ENCODE peak calls at places on chromosomes 7 and 10, in ten cellular contexts. One of them, this sample, is unnamed.

GRCh38 chr7:10720042-10720441 is 253.6 kb upstream of the PHF14 start:
- DNase-seq in HCT116: peak; percentile 8
- DNase-seq in CD4-positive, CD25-positive, alpha-beta regulatory T cell: no peak
- DNase-seq in ovary: no peak
- DNase-seq in heart left ventricle: no peak
- DNase-seq in CD8-positive, alpha-beta memory T cell: no peak
- DNase-seq in iPS DF 6.9: no peak
- DNase-seq in Panc1: no peak
- DNase-seq in lower lobe of right lung: no peak
- DNase-seq in prostate gland: no peak
- DNase-seq in this sample: no peak

GRCh38 chr10:119807960-119808697 is 64.5 kb downstream of the MCMBP start:
- DNase-seq in CD4-positive, CD25-positive, alpha-beta regulatory T cell: peak; percentile 46
- DNase-seq in iPS DF 6.9: no peak
- DNase-seq in Panc1: no peak
- DNase-seq in heart left ventricle: no peak
- DNase-seq in CD8-positive, alpha-beta memory T cell: no peak
- DNase-seq in prostate gland: no peak
- DNase-seq in HCT116: no peak
- DNase-seq in lower lobe of right lung: no peak
- DNase-seq in ovary: no peak
- DNase-seq in this sample: no peak

GRCh38 chr7:43572516-43573049 is 10.3 kb upstream of the STK17A start:
- DNase-seq in ovary: no peak
- DNase-seq in CD4-positive, CD25-positive, alpha-beta regulatory T cell: peak; percentile 60
- DNase-seq in iPS DF 6.9: no peak
- DNase-seq in lower lobe of right lung: no peak
- DNase-seq in prostate gland: no peak
- DNase-seq in Panc1: peak; percentile 77
- DNase-seq in HCT116: peak; percentile 38
- DNase-seq in heart left ventricle: peak; percentile 29
- DNase-seq in CD8-positive, alpha-beta memory T cell: no peak
- DNase-seq in this sample: no peak

GRCh38 chr7:47622946-47623640 is 41.2 kb upstream of the TNS3 start:
- DNase-seq in HCT116: no peak
- DNase-seq in iPS DF 6.9: no peak
- DNase-seq in Panc1: no peak
- DNase-seq in CD8-positive, alpha-beta memory T cell: no peak
- DNase-seq in heart left ventricle: no peak
- DNase-seq in prostate gland: no peak
- DNase-seq in lower lobe of right lung: no peak
- DNase-seq in ovary: peak; percentile 59
- DNase-seq in CD4-positive, CD25-positive, alpha-beta regulatory T cell: no peak
- DNase-seq in this sample: no peak

GRCh38 chr10:112383325-112383724 is 9.4 kb downstream of the ACSL5 start:
- DNase-seq in lower lobe of right lung: no peak
- DNase-seq in CD8-positive, alpha-beta memory T cell: no peak
- DNase-seq in iPS DF 6.9: no peak
- DNase-seq in HCT116: peak; percentile 93
- DNase-seq in Panc1: no peak
- DNase-seq in heart left ventricle: no peak
- DNase-seq in CD4-positive, CD25-positive, alpha-beta regulatory T cell: no peak
- DNase-seq in prostate gland: no peak
- DNase-seq in ovary: peak; percentile 52
- DNase-seq in this sample: no peak

GRCh38 chr7:47349401-47349800 is 232.5 kb downstream of the TNS3 start:
- DNase-seq in heart left ventricle: no peak
- DNase-seq in CD8-positive, alpha-beta memory T cell: no peak
- DNase-seq in Panc1: no peak
- DNase-seq in prostate gland: no peak
- DNase-seq in ovary: no peak
- DNase-seq in lower lobe of right lung: no peak
- DNase-seq in CD4-positive, CD25-positive, alpha-beta regulatory T cell: no peak
- DNase-seq in HCT116: no peak
- DNase-seq in iPS DF 6.9: no peak
- DNase-seq in this sample: no peak

GRCh38 chr7:139738101-139738489 is 39.7 kb downstream of the HIPK2 start:
- DNase-seq in heart left ventricle: no peak
- DNase-seq in CD8-positive, alpha-beta memory T cell: no peak
- DNase-seq in Panc1: no peak
- DNase-seq in lower lobe of right lung: no peak
- DNase-seq in ovary: no peak
- DNase-seq in HCT116: no peak
- DNase-seq in CD4-positive, CD25-positive, alpha-beta regulatory T cell: no peak
- DNase-seq in prostate gland: no peak
- DNase-seq in iPS DF 6.9: no peak
- DNase-seq in this sample: no peak

GRCh38 chr7:98548981-98549380 is 68.1 kb upstream of the NPTX2 start:
- DNase-seq in CD4-positive, CD25-positive, alpha-beta regulatory T cell: no peak
- DNase-seq in prostate gland: no peak
- DNase-seq in iPS DF 6.9: no peak
- DNase-seq in HCT116: no peak
- DNase-seq in Panc1: no peak
- DNase-seq in lower lobe of right lung: no peak
- DNase-seq in heart left ventricle: no peak
- DNase-seq in CD8-positive, alpha-beta memory T cell: no peak
- DNase-seq in ovary: no peak
- DNase-seq in this sample: no peak

GRCh38 chr10:86234553-86235270 is 131.9 kb downstream of the GRID1 start:
- DNase-seq in iPS DF 6.9: no peak
- DNase-seq in prostate gland: no peak
- DNase-seq in CD4-positive, CD25-positive, alpha-beta regulatory T cell: no peak
- DNase-seq in Panc1: no peak
- DNase-seq in ovary: no peak
- DNase-seq in HCT116: no peak
- DNase-seq in lower lobe of right lung: no peak
- DNase-seq in CD8-positive, alpha-beta memory T cell: no peak
- DNase-seq in heart left ventricle: peak; percentile 2
- DNase-seq in this sample: no peak

GRCh38 chr10:600876-601275 is 88.6 kb downstream of the DIP2C start:
- DNase-seq in heart left ventricle: no peak
- DNase-seq in CD8-positive, alpha-beta memory T cell: no peak
- DNase-seq in HCT116: no peak
- DNase-seq in iPS DF 6.9: no peak
- DNase-seq in lower lobe of right lung: peak; percentile 77
- DNase-seq in ovary: no peak
- DNase-seq in CD4-positive, CD25-positive, alpha-beta regulatory T cell: no peak
- DNase-seq in prostate gland: peak; percentile 32
- DNase-seq in Panc1: no peak
- DNase-seq in this sample: no peak

GRCh38 chr7:103984050-103984449 is 5.4 kb downstream of the RELN start:
- DNase-seq in lower lobe of right lung: no peak
- DNase-seq in heart left ventricle: no peak
- DNase-seq in Panc1: no peak
- DNase-seq in HCT116: no peak
- DNase-seq in CD8-positive, alpha-beta memory T cell: no peak
- DNase-seq in prostate gland: no peak
- DNase-seq in ovary: no peak
- DNase-seq in iPS DF 6.9: no peak
- DNase-seq in CD4-positive, CD25-positive, alpha-beta regulatory T cell: no peak
- DNase-seq in this sample: no peak
- H3K4me1 ChIP-seq in lower lobe of right lung: peaks cover 5% of the 10 kb centered on the region
- H3K4me1 ChIP-seq in heart left ventricle: no peaks in the 10 kb centered on the region
- H3K4me1 ChIP-seq in Panc1: no peaks in the 10 kb centered on the region
- H3K4me1 ChIP-seq in HCT116: no peaks in the 10 kb centered on the region
- H3K4me1 ChIP-seq in CD8-positive, alpha-beta memory T cell: no peaks in the 10 kb centered on the region
- H3K4me1 ChIP-seq in prostate gland: no peaks in the 10 kb centered on the region
- H3K4me1 ChIP-seq in ovary: no peaks in the 10 kb centered on the region
- H3K4me1 ChIP-seq in iPS DF 6.9: no peaks in the 10 kb centered on the region
- H3K4me1 ChIP-seq in CD4-positive, CD25-positive, alpha-beta regulatory T cell: peaks cover 3% of the 10 kb centered on the region
- H3K4me1 ChIP-seq in this sample: no peaks in the 10 kb centered on the region

GRCh38 chr10:103648231-103648950 is 154.9 kb downstream of the NEURL1 start:
- DNase-seq in ovary: peak; percentile 60
- DNase-seq in CD4-positive, CD25-positive, alpha-beta regulatory T cell: no peak
- DNase-seq in iPS DF 6.9: no peak
- DNase-seq in CD8-positive, alpha-beta memory T cell: no peak
- DNase-seq in HCT116: no peak
- DNase-seq in lower lobe of right lung: no peak
- DNase-seq in Panc1: no peak
- DNase-seq in heart left ventricle: no peak
- DNase-seq in prostate gland: no peak
- DNase-seq in this sample: no peak

GRCh38 chr10:103651783-103652476 is 158.4 kb downstream of the NEURL1 start:
- DNase-seq in ovary: peak; percentile 86
- DNase-seq in heart left ventricle: peak; percentile 86
- DNase-seq in Panc1: no peak
- DNase-seq in lower lobe of right lung: no peak
- DNase-seq in HCT116: no peak
- DNase-seq in iPS DF 6.9: no peak
- DNase-seq in CD4-positive, CD25-positive, alpha-beta regulatory T cell: no peak
- DNase-seq in prostate gland: no peak
- DNase-seq in CD8-positive, alpha-beta memory T cell: no peak
- DNase-seq in this sample: no peak

GRCh38 chr10:103652599-103653281 is 159.2 kb downstream of the NEURL1 start:
- DNase-seq in HCT116: no peak
- DNase-seq in ovary: no peak
- DNase-seq in CD4-positive, CD25-positive, alpha-beta regulatory T cell: no peak
- DNase-seq in CD8-positive, alpha-beta memory T cell: no peak
- DNase-seq in lower lobe of right lung: no peak
- DNase-seq in iPS DF 6.9: no peak
- DNase-seq in Panc1: no peak
- DNase-seq in prostate gland: no peak
- DNase-seq in heart left ventricle: no peak
- DNase-seq in this sample: no peak

GRCh38 chr10:103648951-103649532 is 155.5 kb downstream of the NEURL1 start:
- DNase-seq in lower lobe of right lung: peak; percentile 64
- DNase-seq in CD4-positive, CD25-positive, alpha-beta regulatory T cell: no peak
- DNase-seq in CD8-positive, alpha-beta memory T cell: no peak
- DNase-seq in HCT116: no peak
- DNase-seq in Panc1: no peak
- DNase-seq in iPS DF 6.9: no peak
- DNase-seq in heart left ventricle: peak; percentile 82
- DNase-seq in prostate gland: no peak
- DNase-seq in ovary: peak; percentile 73
- DNase-seq in this sample: no peak

GRCh38 chr10:103649654-103650423 is 156.3 kb downstream of the NEURL1 start:
- DNase-seq in HCT116: no peak
- DNase-seq in prostate gland: no peak
- DNase-seq in heart left ventricle: no peak
- DNase-seq in iPS DF 6.9: no peak
- DNase-seq in CD4-positive, CD25-positive, alpha-beta regulatory T cell: no peak
- DNase-seq in Panc1: no peak
- DNase-seq in lower lobe of right lung: no peak
- DNase-seq in CD8-positive, alpha-beta memory T cell: no peak
- DNase-seq in ovary: peak; percentile 69
- DNase-seq in this sample: no peak
- H3K4me3 ChIP-seq in HCT116: no peak overlapping the region
- H3K4me3 ChIP-seq in prostate gland: no peak overlapping the region
- H3K4me3 ChIP-seq in heart left ventricle: no peak overlapping the region
- H3K4me3 ChIP-seq in iPS DF 6.9: no peak overlapping the region
- H3K4me3 ChIP-seq in CD4-positive, CD25-positive, alpha-beta regulatory T cell: no peak overlapping the region
- H3K4me3 ChIP-seq in Panc1: no peak overlapping the region
- H3K4me3 ChIP-seq in lower lobe of right lung: no peak overlapping the region
- H3K4me3 ChIP-seq in CD8-positive, alpha-beta memory T cell: no peak overlapping the region
- H3K4me3 ChIP-seq in ovary: no peak overlapping the region
- H3K4me3 ChIP-seq in this sample: no peak overlapping the region

DNA sequence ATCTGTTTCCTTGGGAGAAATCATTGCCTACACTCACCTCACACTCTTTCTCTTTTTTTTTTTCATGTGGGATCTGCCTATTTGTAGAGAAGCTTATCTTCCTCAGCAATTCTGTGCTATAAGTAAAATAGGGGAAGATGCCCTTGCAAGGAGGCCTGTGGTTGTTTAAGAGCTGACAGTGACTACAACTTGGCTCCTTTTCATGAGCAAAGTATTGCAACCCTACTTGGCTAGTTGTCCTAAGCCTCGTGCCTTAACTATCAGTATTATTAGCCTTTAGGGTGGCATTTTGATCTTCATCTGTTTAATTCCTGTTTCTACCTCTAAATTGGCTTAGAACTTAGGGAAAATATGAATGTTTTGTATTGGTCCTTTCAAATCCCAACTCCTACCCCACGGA is 56.1 kb downstream of the SLC16A12 start:
- DNase-seq in CD8-positive, alpha-beta memory T cell: no peak
- DNase-seq in iPS DF 6.9: no peak
- DNase-seq in HCT116: no peak
- DNase-seq in Panc1: no peak
- DNase-seq in lower lobe of right lung: no peak
- DNase-seq in heart left ventricle: no peak
- DNase-seq in CD4-positive, CD25-positive, alpha-beta regulatory T cell: no peak
- DNase-seq in ovary: no peak
- DNase-seq in prostate gland: no peak
- DNase-seq in this sample: no peak
- H3K4me1 ChIP-seq in CD8-positive, alpha-beta memory T cell: no peaks in the 10 kb centered on the region
- H3K4me1 ChIP-seq in iPS DF 6.9: no peaks in the 10 kb centered on the region
- H3K4me1 ChIP-seq in HCT116: no peaks in the 10 kb centered on the region
- H3K4me1 ChIP-seq in Panc1: no peaks in the 10 kb centered on the region
- H3K4me1 ChIP-seq in lower lobe of right lung: peaks cover 63% of the 10 kb centered on the region
- H3K4me1 ChIP-seq in heart left ventricle: peaks cover 52% of the 10 kb centered on the region
- H3K4me1 ChIP-seq in CD4-positive, CD25-positive, alpha-beta regulatory T cell: no peaks in the 10 kb centered on the region
- H3K4me1 ChIP-seq in ovary: peaks cover 16% of the 10 kb centered on the region
- H3K4me1 ChIP-seq in prostate gland: no peaks in the 10 kb centered on the region
- H3K4me1 ChIP-seq in this sample: no peaks in the 10 kb centered on the region

GRCh38 chr10:47261121-47261520 is 38.9 kb upstream of the GDF10 start:
- DNase-seq in ovary: no peak
- DNase-seq in HCT116: no peak
- DNase-seq in iPS DF 6.9: no peak
- DNase-seq in lower lobe of right lung: no peak
- DNase-seq in Panc1: no peak
- DNase-seq in heart left ventricle: no peak
- DNase-seq in CD8-positive, alpha-beta memory T cell: no peak
- DNase-seq in CD4-positive, CD25-positive, alpha-beta regulatory T cell: peak; percentile 66
- DNase-seq in prostate gland: no peak
- DNase-seq in this sample: no peak

GRCh38 chr10:47264797-47265281 is 35.2 kb upstream of the GDF10 start:
- DNase-seq in Panc1: no peak
- DNase-seq in CD8-positive, alpha-beta memory T cell: no peak
- DNase-seq in CD4-positive, CD25-positive, alpha-beta regulatory T cell: peak; percentile 23
- DNase-seq in ovary: no peak
- DNase-seq in lower lobe of right lung: no peak
- DNase-seq in iPS DF 6.9: no peak
- DNase-seq in HCT116: no peak
- DNase-seq in heart left ventricle: no peak
- DNase-seq in prostate gland: no peak
- DNase-seq in this sample: peak; percentile 41

GRCh38 chr10:47261556-47261955 is 38.4 kb upstream of the GDF10 start:
- DNase-seq in heart left ventricle: no peak
- DNase-seq in HCT116: no peak
- DNase-seq in Panc1: no peak
- DNase-seq in CD8-positive, alpha-beta memory T cell: no peak
- DNase-seq in ovary: no peak
- DNase-seq in CD4-positive, CD25-positive, alpha-beta regulatory T cell: no peak
- DNase-seq in lower lobe of right lung: no peak
- DNase-seq in prostate gland: no peak
- DNase-seq in iPS DF 6.9: no peak
- DNase-seq in this sample: no peak

GRCh38 chr10:47260505-47261111 is 39.4 kb upstream of the GDF10 start:
- DNase-seq in prostate gland: no peak
- DNase-seq in iPS DF 6.9: no peak
- DNase-seq in CD4-positive, CD25-positive, alpha-beta regulatory T cell: no peak
- DNase-seq in CD8-positive, alpha-beta memory T cell: no peak
- DNase-seq in HCT116: no peak
- DNase-seq in Panc1: no peak
- DNase-seq in lower lobe of right lung: no peak
- DNase-seq in heart left ventricle: peak; percentile 52
- DNase-seq in ovary: no peak
- DNase-seq in this sample: no peak

GRCh38 chr10:47262606-47263295 is 37.2 kb upstream of the GDF10 start:
- DNase-seq in lower lobe of right lung: no peak
- DNase-seq in Panc1: no peak
- DNase-seq in HCT116: no peak
- DNase-seq in CD4-positive, CD25-positive, alpha-beta regulatory T cell: no peak
- DNase-seq in iPS DF 6.9: no peak
- DNase-seq in CD8-positive, alpha-beta memory T cell: no peak
- DNase-seq in heart left ventricle: no peak
- DNase-seq in prostate gland: no peak
- DNase-seq in ovary: no peak
- DNase-seq in this sample: no peak
- H3K4me3 ChIP-seq in lower lobe of right lung: no peak overlapping the region
- H3K4me3 ChIP-seq in Panc1: no peak overlapping the region
- H3K4me3 ChIP-seq in HCT116: no peak overlapping the region
- H3K4me3 ChIP-seq in CD4-positive, CD25-positive, alpha-beta regulatory T cell: no peak overlapping the region
- H3K4me3 ChIP-seq in iPS DF 6.9: no peak overlapping the region
- H3K4me3 ChIP-seq in CD8-positive, alpha-beta memory T cell: no peak overlapping the region
- H3K4me3 ChIP-seq in heart left ventricle: no peak overlapping the region
- H3K4me3 ChIP-seq in prostate gland: no peak overlapping the region
- H3K4me3 ChIP-seq in ovary: no peak overlapping the region
- H3K4me3 ChIP-seq in this sample: no peak overlapping the region

This sample was measured in effector memory CD4-positive, alpha-beta T cell.